ENCODE peak calls at places on chromosomes 11 and 22, in nine cellular contexts. U is CD4-positive, alpha-beta T cell; V is omental fat pad; Q is fibroblast of mammary gland; O is MM.1S; H is Calu3; W is fibroblast of pulmonary artery; G is bronchial epithelial cell; B is body of pancreas. Z is an unnamed sample.

GRCh38 chr11:114121138-114121537 is 61.6 kb downstream of the ZBTB16 start:
- DNase-seq in U (no peak), V (no peak), Q (no peak), O (no peak), H (no peak), W (no peak), G (no peak), B (no peak), Z (no peak)

GRCh38 chr11:2515401-2516275 is 70.8 kb downstream of the KCNQ1 start:
- DNase-seq in U (no peak), V (no peak), Q (no peak), O (no peak), H (no peak), W (no peak), G (no peak), B (peak; percentile 8), Z (no peak)

GRCh38 chr11:108803781-108804180 is 138.9 kb downstream of the DDX10 start:
- DNase-seq in U (no peak), V (no peak), Q (peak; percentile 14), O (no peak), H (no peak), W (peak; percentile 14), G (no peak), B (no peak), Z (no peak)

GRCh38 chr22:30265851-30266444 is 703 bp downstream of the OSM start:
- DNase-seq in U (peak; percentile 66), V (no peak), Q (peak; percentile 33), O (no peak), H (no peak), W (no peak), G (no peak), B (no peak), Z (no peak)

GRCh38 chr11:104142701-104143100 is 21.2 kb downstream of the PDGFD start:
- DNase-seq in U (no peak), V (no peak), Q (no peak), O (no peak), H (no peak), W (no peak), G (no peak), B (no peak), Z (no peak)

GRCh38 chr11:108206969-108207682 is 15.3 kb downstream of the NPAT start:
- DNase-seq in U (no peak), V (no peak), Q (no peak), O (no peak), H (no peak), W (no peak), G (no peak), B (no peak), Z (no peak)

GRCh38 chr11:123628936-123629683 is 25.3 kb downstream of the SCN3B start:
- DNase-seq in U (no peak), V (peak; percentile 32), Q (peak; percentile 56), O (no peak), H (no peak), W (peak; percentile 81), G (no peak), B (peak; percentile 39), Z (no peak)

GRCh38 chr11:102572537-102573220 is 42.1 kb upstream of the MMP7 start:
- DNase-seq in U (no peak), V (no peak), Q (peak; percentile 14), O (no peak), H (no peak), W (no peak), G (no peak), B (no peak), Z (no peak)

GRCh38 chr11:15685311-15685710 is 570.6 kb downstream of the INSC start:
- DNase-seq in U (no peak), V (no peak), Q (no peak), O (no peak), H (no peak), W (no peak), G (no peak), B (no peak), Z (no peak)

GRCh38 chr11:15157181-15157580 is 42.5 kb downstream of the INSC start:
- DNase-seq in U (no peak), V (no peak), Q (peak; percentile 99), O (no peak), H (no peak), W (peak; percentile 56), G (peak; percentile 97), B (no peak), Z (peak; percentile 82)

GRCh38 chr22:38240734-38241252 is 32.0 kb downstream of the TMEM184B start:
- DNase-seq in U (no peak), V (no peak), Q (peak; percentile 87), O (no peak), H (peak; percentile 74), W (peak; percentile 88), G (peak; percentile 88), B (no peak), Z (peak; percentile 85)

DNA sequence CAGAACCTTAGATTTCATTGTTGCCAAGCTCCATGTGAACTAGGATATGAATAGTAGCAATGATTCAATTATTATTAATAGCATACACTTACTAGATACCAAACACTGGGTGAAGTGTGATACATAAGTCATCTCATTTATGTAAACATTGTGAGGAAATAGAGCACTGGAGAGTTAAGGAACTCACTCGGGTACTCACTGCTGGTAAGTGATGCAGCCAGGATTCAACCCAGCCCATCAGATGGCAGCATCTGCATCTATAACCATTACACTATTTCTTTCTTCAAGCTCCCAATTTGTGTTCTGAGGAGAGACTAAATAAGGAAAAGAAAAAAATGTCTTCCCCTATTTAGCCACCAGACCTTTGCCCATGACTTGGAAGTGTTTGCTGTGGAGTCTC is 10.2 kb upstream of the ALG8 start:
- DNase-seq in U (no peak), V (no peak), Q (peak; percentile 80), O (no peak), H (no peak), W (peak; percentile 77), G (peak; percentile 94), B (no peak), Z (peak; percentile 47)
- TF ChIP-seq CTCF in U (no peak), V (no peak), Q (peak; percentile 35), O (no peak), H (no peak), W (peak; percentile 48), G (peak; percentile 35), B (no peak), Z (peak; percentile 22)

GRCh38 chr11:44631831-44632230 is 66.4 kb downstream of the CD82 start:
- DNase-seq in U (no peak), V (peak; percentile 17), Q (no peak), O (no peak), H (no peak), W (no peak), G (no peak), B (no peak), Z (no peak)

GRCh38 chr11:44630511-44631210 is 65.2 kb downstream of the CD82 start:
- DNase-seq in U (no peak), V (peak; percentile 8), Q (no peak), O (no peak), H (no peak), W (no peak), G (no peak), B (peak; percentile 5), Z (no peak)

GRCh38 chr11:44633641-44634040 is 68.2 kb downstream of the CD82 start:
- DNase-seq in U (no peak), V (no peak), Q (no peak), O (no peak), H (no peak), W (peak; percentile 12), G (no peak), B (no peak), Z (peak; percentile 43)

GRCh38 chr11:44634401-44635281 is 69.2 kb downstream of the CD82 start:
- DNase-seq in U (no peak), V (peak; percentile 94), Q (peak; percentile 86), O (no peak), H (peak; percentile 74), W (peak; percentile 75), G (peak; percentile 64), B (peak; percentile 73), Z (peak; percentile 86)

DNA sequence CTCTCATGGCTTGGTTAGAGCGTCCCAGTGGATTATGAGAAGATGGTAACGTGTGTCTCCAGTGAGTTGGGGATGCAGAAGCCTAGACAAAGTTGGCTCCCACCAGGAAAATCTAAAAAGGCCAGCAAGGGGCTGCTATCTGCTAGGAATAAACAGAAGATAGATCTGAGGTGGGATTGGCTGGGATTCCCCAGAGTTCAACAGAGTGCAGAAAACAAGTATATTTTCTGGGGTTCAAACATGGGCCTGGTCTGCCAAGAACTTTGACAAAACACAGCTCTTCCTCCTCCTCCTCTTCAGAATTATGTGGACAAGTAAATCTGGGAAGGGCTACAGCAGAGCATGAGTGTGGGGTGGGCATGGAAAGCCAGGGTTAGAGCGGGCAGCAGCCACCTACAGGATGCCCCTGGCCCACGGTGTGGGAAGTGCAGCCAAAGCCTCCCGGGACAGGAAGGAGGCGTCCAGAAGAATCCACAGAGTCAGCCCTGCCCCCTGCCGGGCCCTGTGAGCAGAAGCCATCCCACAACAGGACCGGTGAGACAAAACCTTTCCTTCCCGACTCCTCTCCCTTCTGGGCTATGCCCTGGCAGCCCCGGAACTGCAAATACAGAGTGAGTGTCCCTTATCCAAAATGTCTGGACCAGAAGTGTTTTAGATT is 67.1 kb downstream of the CD82 start:
- DNase-seq in U (no peak), V (no peak), Q (peak; percentile 36), O (no peak), H (peak; percentile 40), W (peak; percentile 24), G (peak; percentile 21), B (peak; percentile 18), Z (peak; percentile 67)
- TF ChIP-seq CTCF in U (peak; percentile 31), V (no peak), Q (peak; percentile 51), O (peak; percentile 29), H (peak; percentile 20), W (peak; percentile 47), G (peak; percentile 65), B (peak; percentile 30), Z (peak; percentile 25)

GRCh38 chr11:978781-979180 is 53.1 kb downstream of the AP2A2 start:
- DNase-seq in U (no peak), V (no peak), Q (no peak), O (no peak), H (no peak), W (no peak), G (no peak), B (no peak), Z (no peak)

GRCh38 chr11:978073-978720 is 52.5 kb downstream of the AP2A2 start:
- DNase-seq in U (no peak), V (no peak), Q (no peak), O (no peak), H (no peak), W (no peak), G (no peak), B (no peak), Z (no peak)

GRCh38 chr11:976431-977160 is 50.9 kb downstream of the AP2A2 start:
- DNase-seq in U (no peak), V (no peak), Q (peak; percentile 71), O (no peak), H (no peak), W (peak; percentile 23), G (no peak), B (no peak), Z (no peak)

GRCh38 chr11:973237-973636 is 47.6 kb downstream of the AP2A2 start:
- DNase-seq in U (no peak), V (no peak), Q (no peak), O (no peak), H (no peak), W (no peak), G (no peak), B (no peak), Z (no peak)

GRCh38 chr11:975824-976223 is 50.2 kb downstream of the AP2A2 start:
- DNase-seq in U (no peak), V (no peak), Q (peak; percentile 39), O (no peak), H (no peak), W (peak; percentile 44), G (no peak), B (no peak), Z (no peak)
- TF ChIP-seq CTCF in U (no peak), V (no peak), Q (peak; percentile 15), O (no peak), H (no peak), W (peak; percentile 25), G (peak; percentile 17), B (peak; percentile 8), Z (no peak)

GRCh38 chr11:83671295-83671694 is 385.1 kb upstream of the CCDC90B start:
- DNase-seq in U (no peak), V (no peak), Q (peak; percentile 33), O (no peak), H (no peak), W (no peak), G (no peak), B (no peak), Z (peak; percentile 6)
- TF ChIP-seq CTCF in U (no peak), V (no peak), Q (peak; percentile 29), O (no peak), H (no peak), W (no peak), G (no peak), B (no peak), Z (no peak)

Z was measured in MCF 10A.